ENCODE peak calls at places on chromosomes 11 and 22, in nine cellular contexts. M, K, Y, O, Q, B, U, R and F are unnamed samples.

GRCh38 chr11:85813721-85814120 is 2.8 kb upstream of the SYTL2 start:
- DNase-seq in Y (no peak), B (no peak), U (no peak), K (no peak), M (no peak), R (no peak), Q (peak; percentile 57), O (no peak), F (no peak)

GRCh38 chr11:67032830-67033555 is 10.1 kb downstream of the SYT12 start:
- DNase-seq in U (no peak), Y (peak; percentile 94), R (peak; percentile 30), M (no peak), B (no peak), K (peak; percentile 64), O (no peak), Q (no peak), F (no peak)

GRCh38 chr22:22879675-22880029 is 8.0 kb upstream of the IGLL5 start:
- DNase-seq in U (no peak), M (no peak), Y (no peak), Q (no peak), K (no peak), R (no peak), B (no peak), O (no peak), F (no peak)

GRCh38 chr11:18696638-18697225 is 1.8 kb upstream of the TMEM86A start:
- DNase-seq in M (no peak), K (no peak), U (no peak), Y (peak; percentile 46), Q (no peak), B (no peak), R (no peak), O (no peak), F (no peak)

GRCh38 chr11:69948256-69949141 is 129.3 kb upstream of the FGF3 start:
- DNase-seq in Q (peak; percentile 65), R (peak; percentile 82), O (no peak), B (no peak), K (peak; percentile 83), M (peak; percentile 62), Y (peak; percentile 69), U (no peak), F (no peak)

GRCh38 chr11:27116684-27117083 is 76.1 kb downstream of the BBOX1 start:
- DNase-seq in Q (no peak), M (no peak), B (no peak), K (no peak), R (no peak), Y (peak; percentile 76), O (no peak), U (no peak), F (no peak)

GRCh38 chr11:96051820-96052219 is 127.9 kb upstream of the MTMR2 start:
- DNase-seq in Y (no peak), R (no peak), K (no peak), U (no peak), O (no peak), Q (no peak), B (no peak), M (no peak), F (no peak)

GRCh38 chr11:44899959-44900358 is 50.7 kb downstream of the TP53I11 start:
- DNase-seq in B (no peak), Q (no peak), M (peak; percentile 83), O (peak; percentile 17), K (peak; percentile 73), U (no peak), R (peak; percentile 90), Y (peak; percentile 75), F (peak; percentile 81)

GRCh38 chr11:27626269-27626937 is 73.9 kb downstream of the BDNF start:
- DNase-seq in O (no peak), U (no peak), Q (no peak), B (no peak), K (no peak), M (no peak), Y (peak; percentile 51), R (no peak), F (no peak)

GRCh38 chr11:111365722-111366559 is 13.1 kb downstream of the POU2AF1 start:
- DNase-seq in Q (no peak), R (no peak), M (no peak), U (no peak), K (no peak), O (no peak), Y (no peak), B (no peak), F (no peak)
- H3K27ac ChIP-seq in Q (peak overlapping the region; percentile 58), R (no peak overlapping the region), M (no peak overlapping the region), U (no peak overlapping the region), K (no peak overlapping the region), O (no peak overlapping the region), Y (no peak overlapping the region), B (no peak overlapping the region), F (no peak overlapping the region)

DNA sequence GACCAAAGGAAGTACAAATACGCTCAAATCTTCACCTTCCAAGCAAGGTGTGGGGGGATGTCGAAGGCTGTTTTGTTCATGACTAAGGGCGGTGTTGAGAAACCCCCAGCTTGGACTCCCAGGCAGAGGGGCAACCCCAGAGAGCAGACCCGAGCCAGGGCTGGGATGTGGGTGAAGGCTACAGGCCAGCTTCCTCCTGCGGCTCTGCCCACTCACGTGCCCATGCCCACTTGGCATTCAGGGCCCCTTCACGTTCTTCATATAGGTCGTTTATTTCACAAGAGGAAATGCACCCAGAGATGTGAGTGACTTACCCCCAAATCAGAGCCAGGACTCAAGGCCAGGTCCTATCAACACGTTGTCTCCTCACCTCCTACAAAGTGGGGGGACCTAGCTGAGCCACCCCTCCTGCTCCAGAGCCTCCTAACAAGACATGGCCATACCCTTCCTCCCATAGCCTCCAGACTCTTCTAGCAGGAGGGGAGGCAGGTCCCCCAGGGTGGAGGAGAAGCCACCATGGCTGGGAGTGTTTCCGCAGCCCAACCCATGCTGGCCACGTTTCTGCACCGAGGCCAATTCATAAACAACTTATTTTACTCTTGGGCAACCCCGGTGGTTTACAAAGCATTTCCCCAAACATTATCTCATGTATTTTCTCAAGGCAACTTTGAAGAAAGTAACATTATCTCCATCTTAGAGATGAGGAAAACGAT is 22.0 kb downstream of the TMEM184B start:
- DNase-seq in Q (no peak), B (no peak), O (no peak), R (no peak), Y (no peak), M (no peak), U (no peak), K (no peak), F (no peak)
- H3K27ac ChIP-seq in Q (no peak overlapping the region), B (no peak overlapping the region), O (no peak overlapping the region), R (no peak overlapping the region), Y (no peak overlapping the region), M (no peak overlapping the region), U (peak overlapping the region; percentile 19), K (no peak overlapping the region), F (no peak overlapping the region)

DNA sequence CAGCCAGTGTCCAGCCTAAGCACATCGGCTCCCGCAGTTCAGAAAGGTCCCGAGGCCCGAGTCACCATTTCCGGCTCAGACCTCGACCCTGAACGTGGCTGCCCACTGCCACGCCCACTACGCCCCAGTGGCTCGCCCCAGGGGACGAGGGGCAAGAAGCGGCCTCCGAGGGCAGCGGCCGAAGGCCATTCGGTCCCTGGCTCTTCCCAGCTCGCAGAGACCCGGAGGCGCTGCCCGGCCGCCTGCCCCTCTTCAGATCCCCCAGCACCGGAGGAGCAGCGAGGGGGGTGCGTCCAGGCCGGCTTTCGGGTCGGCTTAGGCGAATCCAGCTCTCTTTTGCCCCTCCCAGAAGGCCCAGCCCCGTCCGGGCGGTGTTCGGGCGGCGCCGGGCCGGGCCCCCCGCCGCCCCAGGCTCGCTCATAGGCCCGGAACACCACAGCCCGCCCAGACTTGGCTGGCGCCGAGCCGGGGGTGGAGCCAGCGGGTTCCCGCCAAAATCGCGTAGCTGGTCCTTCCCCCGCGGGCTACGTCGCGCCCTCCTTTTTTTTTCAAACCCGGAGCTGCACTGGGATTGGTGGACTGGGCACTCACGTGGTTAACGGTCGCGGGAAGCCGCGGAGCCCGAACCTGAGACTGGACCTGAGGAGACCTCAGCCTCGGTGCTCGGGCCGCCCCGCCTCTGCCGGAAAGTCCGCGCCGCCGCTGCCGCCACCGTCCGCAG is at the start of gene WEE1:
- DNase-seq in U (peak; percentile 99), K (peak; percentile 99), O (peak; percentile 88), Y (peak; percentile 97), M (peak; percentile 99), B (peak; percentile 98), Q (peak; percentile 98), R (peak; percentile 99), F (peak; percentile 96)
- H3K27ac ChIP-seq in U (peak within 1 kb of the TSS; percentile 99), K (peak within 1 kb of the TSS; percentile 95), O (peak within 1 kb of the TSS; percentile 73), Y (peak within 1 kb of the TSS; percentile 95), M (peak within 1 kb of the TSS; percentile 38), B (peak within 1 kb of the TSS; percentile 99), Q (peak within 1 kb of the TSS; percentile 99), R (peak within 1 kb of the TSS; percentile 88), F (peak within 1 kb of the TSS; percentile 86)

GRCh38 chr22:30204015-30204741 is 42.4 kb downstream of the LIF start:
- DNase-seq in B (no peak), O (no peak), Q (peak; percentile 17), R (no peak), Y (no peak), U (no peak), M (no peak), K (no peak), F (peak; percentile 10)

GRCh38 chr22:30204742-30205111 is 41.8 kb downstream of the LIF start:
- DNase-seq in K (no peak), R (no peak), Y (peak; percentile 62), B (no peak), Q (peak; percentile 59), O (no peak), U (no peak), M (no peak), F (peak; percentile 67)

GRCh38 chr22:30202531-30203006 is 44.0 kb downstream of the LIF start:
- DNase-seq in O (no peak), U (no peak), Q (peak; percentile 81), M (no peak), K (no peak), Y (peak; percentile 74), R (no peak), B (no peak), F (peak; percentile 69)

GRCh38 chr22:30206964-30207363 is 39.6 kb downstream of the LIF start:
- DNase-seq in Q (peak; percentile 35), R (peak; percentile 86), Y (peak; percentile 99), M (peak; percentile 55), B (peak; percentile 86), O (no peak), U (peak; percentile 82), K (peak; percentile 97), F (peak; percentile 64)

GRCh38 chr22:30205281-30206115 is 41.1 kb downstream of the LIF start:
- DNase-seq in R (no peak), M (no peak), U (peak; percentile 87), B (peak; percentile 90), Q (peak; percentile 25), Y (peak; percentile 95), O (no peak), K (peak; percentile 99), F (peak; percentile 30)
- H3K27ac ChIP-seq in R (no peak overlapping the region), M (no peak overlapping the region), U (peak overlapping the region; percentile 80), B (peak overlapping the region; percentile 98), Q (peak overlapping the region; percentile 12), Y (peak overlapping the region; percentile 98), O (no peak overlapping the region), K (peak overlapping the region; percentile 100), F (peak overlapping the region; percentile 51)